ENCODE peak calls at places on chromosome 12, in seven cellular contexts. One of them, this sample, is unnamed.

GRCh38 chr12:27779416-27779815 is 617 bp upstream of the KLHL42 start:
- DNase-seq in mammary epithelial cell: peak; percentile 8
- DNase-seq in cardiac muscle cell: no peak
- DNase-seq in endodermal cell: peak; percentile 74
- DNase-seq in gastrocnemius medialis: peak; percentile 15
- DNase-seq in CD4-positive, alpha-beta T cell: no peak
- DNase-seq in tibial nerve: peak; percentile 18
- DNase-seq in this sample: peak; percentile 43

GRCh38 chr12:107379852-107380567 is 286.7 kb upstream of the CRY1 start:
- DNase-seq in mammary epithelial cell: peak; percentile 76
- DNase-seq in cardiac muscle cell: no peak
- DNase-seq in endodermal cell: no peak
- DNase-seq in gastrocnemius medialis: no peak
- DNase-seq in CD4-positive, alpha-beta T cell: no peak
- DNase-seq in tibial nerve: peak; percentile 11
- DNase-seq in this sample: peak; percentile 68

GRCh38 chr12:46071335-46071734 is 81.0 kb upstream of the SCAF11 start:
- DNase-seq in mammary epithelial cell: peak; percentile 60
- DNase-seq in cardiac muscle cell: no peak
- DNase-seq in endodermal cell: no peak
- DNase-seq in gastrocnemius medialis: no peak
- DNase-seq in CD4-positive, alpha-beta T cell: no peak
- DNase-seq in tibial nerve: no peak
- DNase-seq in this sample: no peak

GRCh38 chr12:131077931-131078391 is 124.3 kb downstream of the ADGRD1 start:
- DNase-seq in mammary epithelial cell: no peak
- DNase-seq in cardiac muscle cell: no peak
- DNase-seq in endodermal cell: peak; percentile 44
- DNase-seq in gastrocnemius medialis: no peak
- DNase-seq in CD4-positive, alpha-beta T cell: no peak
- DNase-seq in tibial nerve: no peak
- DNase-seq in this sample: no peak

GRCh38 chr12:4829161-4829792 is 80.4 kb upstream of the KCNA1 start:
- DNase-seq in mammary epithelial cell: no peak
- DNase-seq in cardiac muscle cell: no peak
- DNase-seq in endodermal cell: no peak
- DNase-seq in gastrocnemius medialis: no peak
- DNase-seq in CD4-positive, alpha-beta T cell: no peak
- DNase-seq in tibial nerve: no peak
- DNase-seq in this sample: no peak

GRCh38 chr12:125860672-125861288 is 795.5 kb downstream of the AACS start:
- DNase-seq in mammary epithelial cell: no peak
- DNase-seq in cardiac muscle cell: no peak
- DNase-seq in endodermal cell: no peak
- DNase-seq in gastrocnemius medialis: no peak
- DNase-seq in CD4-positive, alpha-beta T cell: no peak
- DNase-seq in tibial nerve: no peak
- DNase-seq in this sample: no peak

GRCh38 chr12:130013771-130014484 is 110.1 kb upstream of the TMEM132D start:
- DNase-seq in mammary epithelial cell: peak; percentile 11
- DNase-seq in cardiac muscle cell: peak; percentile 13
- DNase-seq in endodermal cell: peak; percentile 97
- DNase-seq in gastrocnemius medialis: no peak
- DNase-seq in CD4-positive, alpha-beta T cell: no peak
- DNase-seq in tibial nerve: peak; percentile 20
- DNase-seq in this sample: peak; percentile 57

GRCh38 chr12:7376196-7376595 is 67.8 kb downstream of the CD163L1 start:
- DNase-seq in mammary epithelial cell: no peak
- DNase-seq in cardiac muscle cell: peak; percentile 10
- DNase-seq in endodermal cell: no peak
- DNase-seq in gastrocnemius medialis: no peak
- DNase-seq in CD4-positive, alpha-beta T cell: no peak
- DNase-seq in tibial nerve: no peak
- DNase-seq in this sample: no peak

GRCh38 chr12:102970780-102971179 is 13.3 kb downstream of the ASCL1 start:
- DNase-seq in mammary epithelial cell: no peak
- DNase-seq in cardiac muscle cell: no peak
- DNase-seq in endodermal cell: no peak
- DNase-seq in gastrocnemius medialis: no peak
- DNase-seq in CD4-positive, alpha-beta T cell: no peak
- DNase-seq in tibial nerve: no peak
- DNase-seq in this sample: no peak

GRCh38 chr12:91111366-91112321 is at the start of gene LUM:
- DNase-seq in mammary epithelial cell: no peak
- DNase-seq in cardiac muscle cell: peak; percentile 73
- DNase-seq in endodermal cell: peak; percentile 68
- DNase-seq in gastrocnemius medialis: peak; percentile 14
- DNase-seq in CD4-positive, alpha-beta T cell: no peak
- DNase-seq in tibial nerve: peak; percentile 69
- DNase-seq in this sample: peak; percentile 35

GRCh38 chr12:106634206-106634605 is 51.4 kb downstream of the RFX4 start:
- DNase-seq in mammary epithelial cell: no peak
- DNase-seq in cardiac muscle cell: no peak
- DNase-seq in endodermal cell: no peak
- DNase-seq in gastrocnemius medialis: no peak
- DNase-seq in CD4-positive, alpha-beta T cell: no peak
- DNase-seq in tibial nerve: no peak
- DNase-seq in this sample: no peak

GRCh38 chr12:68623059-68623458 is 12.4 kb downstream of the RAP1B start:
- DNase-seq in mammary epithelial cell: no peak
- DNase-seq in cardiac muscle cell: no peak
- DNase-seq in endodermal cell: no peak
- DNase-seq in gastrocnemius medialis: no peak
- DNase-seq in CD4-positive, alpha-beta T cell: no peak
- DNase-seq in tibial nerve: no peak
- DNase-seq in this sample: no peak

GRCh38 chr12:67034110-67034879 is 234.9 kb upstream of the CAND1 start:
- DNase-seq in mammary epithelial cell: peak; percentile 81
- DNase-seq in cardiac muscle cell: peak; percentile 2
- DNase-seq in endodermal cell: no peak
- DNase-seq in gastrocnemius medialis: no peak
- DNase-seq in CD4-positive, alpha-beta T cell: no peak
- DNase-seq in tibial nerve: no peak
- DNase-seq in this sample: no peak

GRCh38 chr12:57046947-57047890 is 2.7 kb downstream of the MYO1A start:
- DNase-seq in mammary epithelial cell: no peak
- DNase-seq in cardiac muscle cell: no peak
- DNase-seq in endodermal cell: peak; percentile 36
- DNase-seq in gastrocnemius medialis: no peak
- DNase-seq in CD4-positive, alpha-beta T cell: no peak
- DNase-seq in tibial nerve: no peak
- DNase-seq in this sample: no peak

DNA sequence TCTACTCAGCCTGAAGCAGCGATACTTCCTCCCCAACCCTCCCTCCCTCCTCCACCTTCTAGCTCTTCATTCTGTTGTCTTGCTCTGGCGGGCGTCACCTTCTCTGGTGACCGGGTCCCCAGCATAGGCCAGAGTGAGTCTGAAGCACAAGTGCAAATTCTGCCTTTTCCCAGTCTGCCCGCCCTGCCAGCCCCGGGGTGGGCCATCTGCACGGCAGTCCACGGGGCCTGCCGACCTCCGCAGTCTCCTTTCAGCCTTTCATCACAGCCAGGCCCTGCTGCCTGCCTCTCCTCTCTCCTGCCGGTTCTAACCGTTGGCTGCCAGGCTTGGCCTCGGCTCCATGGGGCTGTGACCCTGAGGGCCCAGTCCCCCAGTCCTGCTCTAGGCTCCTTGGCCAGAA is 58.7 kb downstream of the TESC start:
- DNase-seq in mammary epithelial cell: no peak
- DNase-seq in cardiac muscle cell: no peak
- DNase-seq in endodermal cell: no peak
- DNase-seq in gastrocnemius medialis: no peak
- DNase-seq in CD4-positive, alpha-beta T cell: no peak
- DNase-seq in tibial nerve: no peak
- DNase-seq in this sample: no peak
- H3K27ac ChIP-seq in mammary epithelial cell: no peak overlapping the region
- H3K27ac ChIP-seq in cardiac muscle cell: peak overlapping the region; percentile 25
- H3K27ac ChIP-seq in endodermal cell: no peak overlapping the region
- H3K27ac ChIP-seq in gastrocnemius medialis: no peak overlapping the region
- H3K27ac ChIP-seq in CD4-positive, alpha-beta T cell: no peak overlapping the region
- H3K27ac ChIP-seq in tibial nerve: no peak overlapping the region
- H3K27ac ChIP-seq in this sample: no peak overlapping the region

GRCh38 chr12:121975029-121975428 is 46.7 kb upstream of the BCL7A start:
- DNase-seq in mammary epithelial cell: no peak
- DNase-seq in cardiac muscle cell: no peak
- DNase-seq in endodermal cell: no peak
- DNase-seq in gastrocnemius medialis: no peak
- DNase-seq in CD4-positive, alpha-beta T cell: no peak
- DNase-seq in tibial nerve: no peak
- DNase-seq in this sample: no peak

GRCh38 chr12:121980211-121980891 is 41.3 kb upstream of the BCL7A start:
- DNase-seq in mammary epithelial cell: no peak
- DNase-seq in cardiac muscle cell: peak; percentile 13
- DNase-seq in endodermal cell: no peak
- DNase-seq in gastrocnemius medialis: no peak
- DNase-seq in CD4-positive, alpha-beta T cell: no peak
- DNase-seq in tibial nerve: no peak
- DNase-seq in this sample: no peak

GRCh38 chr12:121974026-121974985 is 47.4 kb upstream of the BCL7A start:
- DNase-seq in mammary epithelial cell: no peak
- DNase-seq in cardiac muscle cell: no peak
- DNase-seq in endodermal cell: no peak
- DNase-seq in gastrocnemius medialis: no peak
- DNase-seq in CD4-positive, alpha-beta T cell: no peak
- DNase-seq in tibial nerve: no peak
- DNase-seq in this sample: no peak

GRCh38 chr12:121980892-121981272 is 40.8 kb upstream of the BCL7A start:
- DNase-seq in mammary epithelial cell: no peak
- DNase-seq in cardiac muscle cell: no peak
- DNase-seq in endodermal cell: no peak
- DNase-seq in gastrocnemius medialis: no peak
- DNase-seq in CD4-positive, alpha-beta T cell: no peak
- DNase-seq in tibial nerve: no peak
- DNase-seq in this sample: no peak

DNA sequence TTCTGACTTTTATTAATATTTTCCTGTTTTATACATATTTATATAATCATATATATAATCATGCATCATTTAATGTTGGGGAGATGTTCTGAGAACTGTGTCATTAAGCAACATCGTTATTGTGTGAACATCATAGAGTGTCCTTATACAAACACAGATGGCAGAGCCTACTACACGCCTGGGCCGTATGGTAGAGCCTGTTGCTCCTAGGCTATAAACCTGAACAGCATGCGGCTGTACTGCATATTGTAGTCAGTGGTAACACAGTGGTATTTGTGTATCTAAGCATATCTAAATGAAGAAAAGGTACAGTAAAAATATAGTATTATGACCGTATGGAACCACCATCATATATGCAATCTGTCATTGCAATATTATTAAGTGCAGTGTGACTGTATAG is 44.7 kb upstream of the BCL7A start:
- DNase-seq in mammary epithelial cell: no peak
- DNase-seq in cardiac muscle cell: no peak
- DNase-seq in endodermal cell: no peak
- DNase-seq in gastrocnemius medialis: no peak
- DNase-seq in CD4-positive, alpha-beta T cell: no peak
- DNase-seq in tibial nerve: no peak
- DNase-seq in this sample: no peak
- H3K27ac ChIP-seq in mammary epithelial cell: no peak overlapping the region
- H3K27ac ChIP-seq in cardiac muscle cell: no peak overlapping the region
- H3K27ac ChIP-seq in endodermal cell: no peak overlapping the region
- H3K27ac ChIP-seq in gastrocnemius medialis: no peak overlapping the region
- H3K27ac ChIP-seq in CD4-positive, alpha-beta T cell: no peak overlapping the region
- H3K27ac ChIP-seq in tibial nerve: no peak overlapping the region
- H3K27ac ChIP-seq in this sample: no peak overlapping the region

DNA sequence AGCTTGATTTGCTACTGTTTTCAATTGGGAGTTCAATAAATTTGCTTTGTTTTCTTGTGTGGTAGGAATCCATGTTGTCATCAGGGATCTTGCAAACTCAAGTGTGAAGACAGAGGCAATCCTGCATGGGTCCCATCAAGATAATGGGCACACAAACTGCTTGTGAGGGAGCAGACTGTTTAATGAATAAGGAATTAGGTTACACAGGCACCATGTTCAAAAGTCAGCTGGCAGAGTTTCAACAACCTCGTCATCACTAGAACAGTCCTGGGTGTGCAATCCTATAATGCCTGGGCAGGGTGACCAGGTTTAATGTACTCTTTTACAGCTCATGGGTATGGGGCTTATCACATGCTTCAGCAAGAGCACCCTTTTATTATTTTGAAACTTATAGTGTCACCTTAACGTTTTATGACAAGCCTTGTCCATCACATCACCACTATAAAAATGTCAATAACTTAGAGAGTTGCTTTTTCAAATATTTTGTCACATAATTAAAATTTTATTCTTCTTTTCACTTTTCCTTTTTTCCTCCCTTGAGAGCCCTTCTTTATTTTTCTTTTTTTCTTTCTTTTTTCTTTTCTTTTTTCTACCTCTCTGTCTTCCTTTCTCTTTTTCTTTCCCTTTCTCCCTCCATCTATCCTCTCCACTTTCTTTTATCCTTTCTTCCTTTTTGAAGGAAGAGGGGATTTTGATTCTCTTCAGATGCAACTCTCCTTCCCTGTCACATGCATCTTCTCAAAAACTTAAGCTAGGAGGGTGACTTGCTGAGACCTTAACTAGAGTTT is 252.2 kb upstream of the ATP2B1 start:
- DNase-seq in mammary epithelial cell: peak; percentile 72
- DNase-seq in cardiac muscle cell: peak; percentile 43
- DNase-seq in endodermal cell: no peak
- DNase-seq in gastrocnemius medialis: no peak
- DNase-seq in CD4-positive, alpha-beta T cell: no peak
- DNase-seq in tibial nerve: no peak
- DNase-seq in this sample: no peak
- H3K27ac ChIP-seq in mammary epithelial cell: peak overlapping the region; percentile 41
- H3K27ac ChIP-seq in cardiac muscle cell: no peak overlapping the region
- H3K27ac ChIP-seq in endodermal cell: no peak overlapping the region
- H3K27ac ChIP-seq in gastrocnemius medialis: no peak overlapping the region
- H3K27ac ChIP-seq in CD4-positive, alpha-beta T cell: no peak overlapping the region
- H3K27ac ChIP-seq in tibial nerve: no peak overlapping the region
- H3K27ac ChIP-seq in this sample: no peak overlapping the region

GRCh38 chr12:84642201-84642600 is 270.4 kb downstream of the SLC6A15 start:
- DNase-seq in mammary epithelial cell: no peak
- DNase-seq in cardiac muscle cell: no peak
- DNase-seq in endodermal cell: no peak
- DNase-seq in gastrocnemius medialis: no peak
- DNase-seq in CD4-positive, alpha-beta T cell: no peak
- DNase-seq in tibial nerve: no peak
- DNase-seq in this sample: no peak
- H3K27ac ChIP-seq in mammary epithelial cell: no peak overlapping the region
- H3K27ac ChIP-seq in cardiac muscle cell: no peak overlapping the region
- H3K27ac ChIP-seq in endodermal cell: no peak overlapping the region
- H3K27ac ChIP-seq in gastrocnemius medialis: no peak overlapping the region
- H3K27ac ChIP-seq in CD4-positive, alpha-beta T cell: no peak overlapping the region
- H3K27ac ChIP-seq in tibial nerve: no peak overlapping the region
- H3K27ac ChIP-seq in this sample: no peak overlapping the region

DNA sequence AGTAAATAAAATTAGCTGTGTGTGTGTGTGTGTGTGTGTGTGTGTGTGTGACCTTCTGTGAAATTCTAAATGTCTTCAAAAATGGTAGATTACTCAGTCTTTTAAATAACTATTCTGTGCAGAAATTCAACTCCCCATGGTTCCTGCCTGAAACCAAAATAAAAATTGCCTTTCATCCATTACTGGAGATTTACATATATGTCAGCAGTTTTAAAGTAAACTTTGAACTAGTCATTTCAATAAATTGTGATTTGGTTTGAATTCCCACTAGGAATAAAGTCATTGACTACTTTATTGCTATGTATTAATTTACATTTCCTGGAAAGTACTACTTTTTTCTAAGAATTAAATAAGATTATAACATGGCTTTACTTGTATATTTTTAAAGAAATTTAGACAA is 5.3 kb downstream of the ELK3 start:
- DNase-seq in mammary epithelial cell: no peak
- DNase-seq in cardiac muscle cell: no peak
- DNase-seq in endodermal cell: no peak
- DNase-seq in gastrocnemius medialis: no peak
- DNase-seq in CD4-positive, alpha-beta T cell: no peak
- DNase-seq in tibial nerve: no peak
- DNase-seq in this sample: no peak
- H3K27ac ChIP-seq in mammary epithelial cell: peak overlapping the region; percentile 99
- H3K27ac ChIP-seq in cardiac muscle cell: no peak overlapping the region
- H3K27ac ChIP-seq in endodermal cell: no peak overlapping the region
- H3K27ac ChIP-seq in gastrocnemius medialis: no peak overlapping the region
- H3K27ac ChIP-seq in CD4-positive, alpha-beta T cell: peak overlapping the region; percentile 26
- H3K27ac ChIP-seq in tibial nerve: no peak overlapping the region
- H3K27ac ChIP-seq in this sample: no peak overlapping the region